ENCODE peak calls at places on chromosomes 4 and X, in nine cellular contexts. Y is stimulated activated CD4-positive, alpha-beta T cell treated with anti-CD3 and anti-CD28 coated beads, Interleukin-2, amount 100 ng/mL, for 24 hours; N is DMS153; O is kidney tubule cell; Z is T-helper 9 cell; V is head of caudate nucleus; E is non-pigmented ciliary epithelial cell; P is mucosa of descending colon; D is fibroblast of mammary gland. K is an unnamed sample.

GRCh38 chr4:169059294-169060201 is 49.5 kb upstream of the CBR4 start:
- DNase-seq in Z (no peak), O (no peak), P (no peak), D (peak), N (no peak), V (peak), E (no peak), Y (no peak), K (no peak)

GRCh38 chr4:141054446-141054845 is 78.8 kb downstream of the RNF150 start:
- DNase-seq in D (no peak), P (no peak), Y (no peak), N (no peak), O (no peak), E (no peak), Z (no peak), V (no peak), K (no peak)

GRCh38 chr4:6190486-6190885 is 9.9 kb downstream of the JAKMIP1 start:
- DNase-seq in Y (no peak), P (no peak), O (no peak), Z (no peak), D (no peak), V (no peak), E (no peak), N (no peak), K (no peak)

GRCh38 chr4:169253904-169254303 is 16.9 kb downstream of the SH3RF1 start:
- DNase-seq in E (peak), Z (no peak), Y (no peak), O (peak), V (no peak), P (no peak), D (peak), N (no peak), K (no peak)

GRCh38 chrX:17537652-17538301 is 162.8 kb downstream of the NHS start:
- DNase-seq in O (no peak), Y (no peak), E (no peak), Z (no peak), D (no peak), N (no peak), V (no peak), P (peak), K (no peak)

GRCh38 chrX:3326721-3327120 is 19.7 kb downstream of the MXRA5 start:
- DNase-seq in O (no peak), Y (no peak), Z (no peak), N (no peak), P (no peak), D (peak), V (no peak), E (no peak), K (no peak)

GRCh38 chr4:120691536-120691935 is 231.0 kb downstream of the PRDM5 start:
- DNase-seq in P (no peak), E (no peak), O (no peak), N (no peak), V (no peak), D (peak), Z (no peak), Y (no peak), K (no peak)

GRCh38 chrX:153724252-153725038 is at the start of the genes ABCD1 and BCAP31:
- DNase-seq in D (peak), Z (peak), E (peak), O (peak), P (peak), N (peak), V (peak), Y (peak), K (peak)

GRCh38 chr4:140750470-140750869 is 5.7 kb downstream of the TBC1D9 start:
- DNase-seq in Z (no peak), P (no peak), N (no peak), Y (no peak), D (no peak), V (no peak), O (no peak), E (no peak), K (no peak)

GRCh38 chr4:8433181-8433580 is 7.3 kb downstream of the ACOX3 start:
- DNase-seq in Z (no peak), E (no peak), O (no peak), V (no peak), N (no peak), Y (no peak), D (no peak), P (no peak), K (no peak)

GRCh38 chr4:137635596-137635995 is 103.3 kb upstream of the PCDH18 start:
- DNase-seq in N (no peak), P (no peak), Y (no peak), Z (no peak), O (no peak), E (no peak), D (peak), V (no peak), K (no peak)

GRCh38 chr4:83054928-83055327 is 19.9 kb downstream of the COPS4 start:
- DNase-seq in D (peak), V (no peak), Y (no peak), E (no peak), O (peak), N (no peak), Z (no peak), P (peak), K (no peak)

GRCh38 chr4:46844325-46844917 is 64.6 kb downstream of the COX7B2 start:
- DNase-seq in V (peak), D (peak), O (peak), Y (peak), E (peak), Z (peak), N (no peak), P (peak), K (no peak)

GRCh38 chr4:80071643-80072606 is 1.1 kb downstream of the ANTXR2 start:
- DNase-seq in E (no peak), D (no peak), Y (peak), P (peak), O (peak), V (peak), N (no peak), Z (peak), K (peak)

GRCh38 chrX:48919360-48919821 is 567 bp upstream of the PIM2 start:
- DNase-seq in Z (no peak), E (no peak), O (no peak), Y (no peak), D (no peak), V (no peak), P (no peak), N (no peak), K (no peak)

GRCh38 chr4:56909083-56909981 is 1.6 kb downstream of the REST start:
- DNase-seq in E (no peak), N (no peak), O (peak), P (peak), Y (peak), V (peak), D (peak), Z (peak), K (peak)

GRCh38 chrX:123291623-123292022 is 107.5 kb downstream of the GRIA3 start:
- DNase-seq in Y (no peak), O (no peak), D (no peak), E (no peak), P (peak), N (peak), V (no peak), Z (no peak), K (no peak)

GRCh38 chr4:76441881-76442280 is 6.9 kb downstream of the SHROOM3 start:
- DNase-seq in V (no peak), E (no peak), N (no peak), P (peak), O (no peak), Z (no peak), Y (no peak), D (no peak), K (no peak)

GRCh38 chr4:49036528-49036927 is 50.5 kb downstream of the CWH43 start:
- DNase-seq in O (no peak), V (no peak), D (no peak), Y (no peak), E (no peak), Z (no peak), N (no peak), P (no peak), K (no peak)

GRCh38 chr4:102449751-102450352 is 51.3 kb upstream of the NFKB1 start:
- DNase-seq in P (peak), D (peak), Z (peak), O (peak), E (no peak), N (peak), Y (peak), V (peak), K (no peak)

GRCh38 chr4:74331252-74331651 is 23.0 kb downstream of the EPGN start:
- DNase-seq in O (no peak), Z (no peak), V (no peak), N (no peak), Y (no peak), D (no peak), E (no peak), P (no peak), K (no peak)

GRCh38 chr4:98711526-98711925 is 53.1 kb upstream of the TSPAN5 start:
- DNase-seq in N (no peak), D (no peak), Y (no peak), Z (no peak), V (no peak), P (no peak), O (no peak), E (no peak), K (no peak)

K was measured in T-helper 2 cell.